ENCODE peak calls at places on chromosomes 6 and 20, in five cellular contexts. X is HepG2, N is NT2/D1, U is GM12878, W is H1. F is an unnamed sample.

GRCh38 chr6:145147559-145147958 is 587.8 kb downstream of the EPM2A start:
- DNase-seq in U (no peak), X (no peak), W (no peak), N (no peak), F (no peak)

GRCh38 chr6:48775157-48775556 is 664.2 kb upstream of the PTCHD4 start:
- DNase-seq in U (no peak), N (no peak), W (no peak), X (no peak), F (no peak)

GRCh38 chr6:158770948-158771347 is 48.2 kb downstream of the EZR start:
- DNase-seq in X (no peak), W (no peak), U (no peak), N (no peak), F (no peak)

GRCh38 chr6:37160922-37161778 is 8.8 kb upstream of the PIM1 start:
- DNase-seq in X (no peak), N (no peak), W (no peak), U (peak; percentile 66), F (no peak)

GRCh38 chr6:153143200-153143599 is 12.1 kb upstream of the RGS17 start:
- DNase-seq in W (no peak), N (no peak), U (no peak), X (no peak), F (no peak)

GRCh38 chr6:109713097-109713496 is 22.0 kb downstream of the FIG4 start:
- DNase-seq in U (no peak), W (no peak), X (no peak), N (no peak), F (no peak)

GRCh38 chr6:21135484-21136005 is 458.0 kb upstream of the SOX4 start:
- DNase-seq in X (no peak), U (no peak), W (no peak), N (no peak), F (no peak)

GRCh38 chr20:9498322-9498721 is 16.1 kb upstream of the LAMP5 start:
- DNase-seq in N (no peak), X (no peak), U (no peak), W (no peak), F (no peak)

GRCh38 chr6:149483849-149484635 is 772 bp downstream of the ZC3H12D start:
- DNase-seq in W (no peak), X (no peak), U (no peak), N (no peak), F (no peak)

GRCh38 chr6:82862543-82862942 is 203.1 kb downstream of the UBE3D start:
- DNase-seq in U (no peak), N (no peak), W (no peak), X (no peak), F (no peak)

GRCh38 chr20:17083738-17084137 is 143.1 kb upstream of the PCSK2 start:
- DNase-seq in N (peak; percentile 3), U (no peak), W (peak; percentile 50), X (peak; percentile 10), F (no peak)

GRCh38 chr20:41567615-41568014 is 50.6 kb downstream of the CHD6 start:
- DNase-seq in W (no peak), U (no peak), N (no peak), X (no peak), F (no peak)

GRCh38 chr6:7267521-7268091 is 45.4 kb downstream of the SSR1 start:
- DNase-seq in N (no peak), X (peak; percentile 52), U (no peak), W (no peak), F (no peak)

GRCh38 chr6:129635396-129636164 is 74.4 kb downstream of the ARHGAP18 start:
- DNase-seq in U (no peak), W (no peak), X (no peak), N (no peak), F (no peak)

GRCh38 chr6:52215787-52216186 is 28.5 kb downstream of the IL17F start:
- DNase-seq in X (no peak), U (no peak), W (no peak), N (no peak), F (no peak)

GRCh38 chr6:150212745-150213144 is 69.9 kb downstream of the PPP1R14C start:
- DNase-seq in X (no peak), W (no peak), U (no peak), N (no peak), F (no peak)

GRCh38 chr20:59737816-59738215 is 133.5 kb downstream of the PHACTR3 start:
- DNase-seq in W (no peak), X (no peak), N (no peak), U (no peak), F (no peak)

GRCh38 chr6:40326689-40327404 is 260.3 kb downstream of the LRFN2 start:
- DNase-seq in N (no peak), X (no peak), W (no peak), U (no peak), F (no peak)

GRCh38 chr6:105317607-105318533 is 85.0 kb downstream of the PREP start:
- DNase-seq in X (peak; percentile 8), U (no peak), N (no peak), W (no peak), F (no peak)

GRCh38 chr6:168469198-168469943 is 28.4 kb downstream of the SMOC2 start:
- DNase-seq in W (no peak), X (no peak), U (no peak), N (no peak), F (no peak)

GRCh38 chr6:148445116-148445515 is 102.5 kb downstream of the SASH1 start:
- DNase-seq in W (no peak), N (no peak), X (no peak), U (no peak), F (no peak)

GRCh38 chr6:81696505-81696904 is 56.0 kb downstream of the TENT5A start:
- DNase-seq in W (no peak), U (no peak), N (peak; percentile 1), X (peak; percentile 25), F (no peak)

DNA sequence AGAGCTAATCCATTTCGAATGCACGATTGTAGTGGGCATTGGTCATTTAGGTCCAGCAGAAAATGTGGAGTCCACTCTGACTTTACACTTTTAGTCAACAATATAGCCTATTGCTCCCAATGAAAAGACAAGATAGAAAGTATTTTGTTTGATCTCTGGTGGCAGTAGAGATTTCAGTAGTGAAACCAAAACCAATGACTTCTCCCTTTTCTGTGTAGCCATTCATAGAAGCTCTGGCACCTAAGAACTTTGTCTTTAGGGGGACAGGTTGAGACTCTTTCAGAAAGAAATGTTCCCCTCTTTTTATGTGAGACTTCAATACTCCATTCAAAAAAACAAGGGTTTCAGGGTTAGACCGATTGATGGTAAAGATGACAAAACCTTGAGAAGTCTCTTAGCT is 510.8 kb upstream of the POU3F2 start:
- DNase-seq in U (no peak), X (no peak), W (no peak), N (no peak), F (no peak)
- TF ChIP-seq SUZ12 in U (no peak), X (no peak), W (no peak), N (no peak), F (no peak)

GRCh38 chr20:47353224-47353696 is 3.2 kb downstream of the ZMYND8 start:
- DNase-seq in W (no peak), X (no peak), U (no peak), N (no peak), F (no peak)

GRCh38 chr20:47350691-47351545 is 5.6 kb downstream of the ZMYND8 start:
- DNase-seq in U (no peak), W (no peak), X (no peak), N (no peak), F (no peak)

GRCh38 chr20:47350181-47350550 is 6.3 kb downstream of the ZMYND8 start:
- DNase-seq in U (no peak), X (no peak), W (no peak), N (no peak), F (no peak)

GRCh38 chr20:47352332-47353223 is 3.9 kb downstream of the ZMYND8 start:
- DNase-seq in U (no peak), W (no peak), X (no peak), N (no peak), F (no peak)

DNA sequence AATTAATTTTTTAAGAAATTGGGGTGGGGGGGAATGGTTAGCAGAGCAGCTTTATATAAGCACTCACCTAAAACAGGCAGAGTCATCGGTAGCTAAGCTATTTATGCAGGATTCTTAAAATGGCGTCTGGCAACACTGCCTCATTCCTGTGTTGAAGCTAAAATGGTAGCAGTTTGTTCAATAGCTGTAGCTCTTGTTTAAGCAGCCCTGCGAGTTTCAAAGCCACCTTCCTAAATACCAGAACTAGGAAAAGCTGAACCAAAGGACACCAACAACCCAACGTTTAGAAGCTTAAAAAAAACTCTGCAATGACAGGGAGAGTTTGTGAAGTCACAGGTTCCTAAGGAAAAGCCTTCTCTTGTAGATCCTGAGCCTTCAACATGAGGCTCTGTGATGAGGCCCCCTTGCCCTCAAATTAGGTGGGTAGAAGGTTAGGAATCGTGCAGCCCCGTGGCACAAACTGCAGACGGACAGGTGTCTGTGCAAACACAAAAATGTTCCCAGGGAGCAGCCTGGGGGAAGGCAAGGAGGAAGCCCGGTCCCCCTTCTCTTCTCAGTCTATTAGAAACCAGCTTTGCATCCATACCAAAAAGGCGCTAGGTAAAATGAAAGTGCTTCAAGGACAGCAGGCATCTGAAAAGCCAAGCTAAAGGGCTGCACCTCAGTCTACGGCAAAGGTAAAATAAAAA is 4.7 kb downstream of the ZMYND8 start:
- DNase-seq in X (no peak), N (no peak), U (no peak), W (no peak), F (no peak)
- TF ChIP-seq SUZ12 in X (no peak), N (no peak), U (no peak), W (no peak), F (no peak)

GRCh38 chr20:43583982-43584432 is 6.7 kb upstream of the IFT52 start:
- DNase-seq in U (no peak), N (no peak), X (peak; percentile 95), W (no peak), F (no peak)
- TF ChIP-seq SUZ12 in U (no peak), N (no peak), X (no peak), W (no peak), F (no peak)

DNA sequence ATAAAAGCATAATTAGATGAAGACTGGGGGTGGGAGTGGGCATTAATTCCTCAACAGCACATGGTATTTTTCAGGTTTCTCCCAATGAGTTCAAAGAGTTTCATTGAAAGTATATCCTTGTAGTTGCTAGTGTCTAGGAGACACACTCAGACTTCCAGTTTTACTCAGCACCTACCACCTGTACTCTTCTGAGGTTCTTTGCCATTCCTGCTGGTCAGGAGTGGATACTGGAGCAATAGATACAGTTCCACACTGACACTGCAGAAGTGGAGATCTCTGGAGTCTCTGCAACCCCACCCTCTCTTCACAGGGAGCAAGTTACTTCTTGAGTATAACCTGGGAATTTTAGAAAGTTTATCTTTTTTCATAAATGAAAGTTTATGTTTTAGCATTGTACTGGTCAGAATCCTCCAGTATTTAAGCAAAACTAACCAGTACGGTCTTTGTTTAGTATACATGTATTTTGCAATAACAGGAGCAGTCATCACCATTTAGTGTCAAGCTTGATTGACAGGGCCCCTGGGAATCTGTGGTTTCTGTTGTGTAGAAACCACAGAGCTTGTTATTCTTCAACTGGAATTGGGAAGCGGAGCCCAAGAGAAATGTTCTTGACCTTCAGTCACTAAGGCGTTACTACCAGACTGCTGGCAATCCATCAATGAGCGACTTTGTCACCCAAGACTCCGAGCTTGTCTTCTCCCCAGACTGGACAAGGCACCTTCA is 148.1 kb downstream of the ZDHHC14 start:
- DNase-seq in N (no peak), W (no peak), U (no peak), X (peak; percentile 73), F (no peak)
- TF ChIP-seq SUZ12 in N (no peak), W (no peak), U (no peak), X (no peak), F (no peak)